ENCODE peak calls at places on chromosomes 13 and 19, in seven cellular contexts. M is AG09319; U is cardiac fibroblast; O is stimulated activated CD8-positive, alpha-beta memory T cell treated with anti-CD3 and anti-CD28 coated beads, Interleukin-2, amount 100 ng/mL, for 1 hour; J is psoas muscle; C is WERI-Rb-1; E is IMR-90. G is an unnamed sample.

GRCh38 chr19:49512970-49513745 is 697 bp downstream of the FCGRT start:
- DNase-seq in M (no peak), U (no peak), O (no peak), J (peak), C (peak), E (no peak), G (no peak)

GRCh38 chr13:76677047-76677446 is 209.2 kb downstream of the KCTD12 start:
- DNase-seq in M (no peak), U (peak), O (no peak), J (peak), C (no peak), E (peak), G (no peak)

GRCh38 chr19:51018745-51019543 is 565 bp downstream of the KLK10 start:
- DNase-seq in M (no peak), U (no peak), O (no peak), J (no peak), C (no peak), E (no peak), G (no peak)

GRCh38 chr13:45108716-45109706 is 11.3 kb upstream of the GTF2F2 start:
- DNase-seq in M (no peak), U (peak), O (no peak), J (peak), C (no peak), E (peak), G (no peak)

GRCh38 chr19:6925801-6926751 is 38.7 kb downstream of the ADGRE1 start:
- DNase-seq in M (no peak), U (peak), O (no peak), J (no peak), C (no peak), E (no peak), G (no peak)

GRCh38 chr13:76672422-76672821 is 213.8 kb downstream of the KCTD12 start:
- DNase-seq in M (no peak), U (peak), O (no peak), J (no peak), C (no peak), E (peak), G (no peak)

GRCh38 chr13:19993024-19993423 is 34.5 kb downstream of the ZMYM2 start:
- DNase-seq in M (no peak), U (no peak), O (no peak), J (no peak), C (no peak), E (no peak), G (no peak)

GRCh38 chr19:18433039-18433691 is 4.8 kb downstream of the ISYNA1 start:
- DNase-seq in M (no peak), U (no peak), O (no peak), J (no peak), C (peak), E (no peak), G (no peak)

GRCh38 chr13:31282741-31283455 is 83.1 kb downstream of the B3GLCT start:
- DNase-seq in M (no peak), U (peak), O (no peak), J (no peak), C (no peak), E (no peak), G (no peak)

GRCh38 chr19:39237200-39238184 is 7.3 kb downstream of the IFNL3 start:
- DNase-seq in M (no peak), U (no peak), O (peak), J (no peak), C (peak), E (no peak), G (no peak)

GRCh38 chr13:59623516-59623915 is 540.2 kb downstream of the DIAPH3 start:
- DNase-seq in M (no peak), U (no peak), O (no peak), J (no peak), C (no peak), E (no peak), G (no peak)

GRCh38 chr13:85500716-85501256 is 298.4 kb downstream of the SLITRK6 start:
- DNase-seq in M (no peak), U (no peak), O (no peak), J (no peak), C (no peak), E (no peak), G (no peak)

GRCh38 chr19:1081301-1082164 is 13.6 kb downstream of the POLR2E start:
- DNase-seq in M (no peak), U (no peak), O (no peak), J (no peak), C (no peak), E (no peak), G (no peak)

GRCh38 chr13:97429681-97430081 is 4.3 kb upstream of the RAP2A start:
- DNase-seq in M (no peak), U (peak), O (no peak), J (no peak), C (no peak), E (peak), G (no peak)

GRCh38 chr13:93249259-93249917 is 22.8 kb downstream of the GPC6 start:
- DNase-seq in M (no peak), U (peak), O (no peak), J (no peak), C (no peak), E (peak), G (no peak)

GRCh38 chr13:28297341-28297740 is 159.0 kb downstream of the PAN3 start:
- DNase-seq in M (no peak), U (no peak), O (no peak), J (no peak), C (no peak), E (no peak), G (no peak)

GRCh38 chr19:45499196-45500180 is 1.2 kb downstream of the PPM1N start:
- DNase-seq in M (no peak), U (peak), O (no peak), J (peak), C (peak), E (no peak), G (no peak)

GRCh38 chr13:79874396-79875360 is 393.7 kb downstream of the NDFIP2 start:
- DNase-seq in M (no peak), U (peak), O (no peak), J (no peak), C (no peak), E (peak), G (no peak)

GRCh38 chr19:4647676-4648644 is 8.6 kb downstream of the TNFAIP8L1 start:
- DNase-seq in M (no peak), U (peak), O (no peak), J (peak), C (no peak), E (no peak), G (peak)

GRCh38 chr19:5057860-5058259 is 88.9 kb downstream of the KDM4B start:
- DNase-seq in M (no peak), U (peak), O (no peak), J (no peak), C (no peak), E (no peak), G (no peak)

GRCh38 chr13:104143760-104144406 is 1077.7 kb upstream of the SLC10A2 start:
- DNase-seq in M (no peak), U (no peak), O (no peak), J (no peak), C (no peak), E (no peak), G (no peak)

GRCh38 chr19:46546194-46546896 is 50.7 kb upstream of the PNMA8B start:
- DNase-seq in M (no peak), U (peak), O (no peak), J (no peak), C (peak), E (peak), G (no peak)

GRCh38 chr19:35828694-35829301 is 16.2 kb upstream of the PRODH2 start:
- DNase-seq in M (no peak), U (peak), O (peak), J (peak), C (no peak), E (peak), G (no peak)

GRCh38 chr19:4090351-4091220 is 23.9 kb upstream of the ZBTB7A start:
- DNase-seq in M (no peak), U (no peak), O (no peak), J (no peak), C (no peak), E (no peak), G (no peak)

GRCh38 chr13:97313481-97313880 is 91.3 kb downstream of the MBNL2 start:
- DNase-seq in M (no peak), U (no peak), O (no peak), J (no peak), C (no peak), E (no peak), G (no peak)

GRCh38 chr13:37446503-37446902 is 152.1 kb downstream of the POSTN start:
- DNase-seq in M (peak), U (peak), O (no peak), J (no peak), C (no peak), E (peak), G (no peak)

GRCh38 chr19:14517446-14517839 is 754 bp downstream of the DNAJB1 start:
- DNase-seq in M (no peak), U (peak), O (no peak), J (no peak), C (no peak), E (peak), G (no peak)

GRCh38 chr19:54302252-54302651 is 10.7 kb downstream of the LILRA5 start:
- DNase-seq in M (no peak), U (no peak), O (no peak), J (no peak), C (no peak), E (no peak), G (no peak)

GRCh38 chr19:12194827-12195500 is 32.1 kb downstream of the ZNF136 start:
- DNase-seq in M (no peak), U (peak), O (peak), J (peak), C (peak), E (peak), G (no peak)

GRCh38 chr19:30710721-30711120 is 338.5 kb downstream of the ZNF536 start:
- DNase-seq in M (no peak), U (no peak), O (no peak), J (no peak), C (peak), E (no peak), G (no peak)

GRCh38 chr19:7506385-7507328 is 9.2 kb upstream of the ZNF358 start:
- DNase-seq in M (peak), U (peak), O (no peak), J (peak), C (peak), E (peak), G (peak)

GRCh38 chr19:53977429-53977990 is 13.9 kb upstream of the CACNG6 start:
- DNase-seq in M (peak), U (peak), O (peak), J (peak), C (peak), E (peak), G (peak)

GRCh38 chr19:15403151-15403531 is 15.6 kb downstream of the AKAP8L start:
- DNase-seq in M (no peak), U (no peak), O (no peak), J (no peak), C (no peak), E (no peak), G (no peak)

GRCh38 chr13:110458594-110459365 is 102.7 kb downstream of the RAB20 start:
- DNase-seq in M (no peak), U (no peak), O (no peak), J (no peak), C (no peak), E (no peak), G (no peak)

GRCh38 chr19:55644842-55645511 is 1.5 kb downstream of the ZNF581 start:
- DNase-seq in M (no peak), U (no peak), O (no peak), J (no peak), C (no peak), E (no peak), G (no peak)

G was measured in pulmonary artery endothelial cell.